ENCODE peak calls at places on chromosomes 2 and 18, in five cellular contexts. G is neural crest cell, Y is NCI-H748 treated with DMSO at 0.1 percent for 48 hours, F is GM19239, M is frontal cortex. S is an unnamed sample.

GRCh38 chr18:77086034-77086433 is 46.5 kb downstream of the MBP start:
- DNase-seq in G (no peak), Y (no peak), F (no peak), M (peak; percentile 45), S (no peak)

GRCh38 chr2:164495491-164496223 is 125.6 kb downstream of the GRB14 start:
- DNase-seq in G (peak; percentile 25), Y (peak; percentile 39), F (no peak), M (peak; percentile 5), S (no peak)

GRCh38 chr2:217062774-217063173 is 202.9 kb upstream of the TNP1 start:
- DNase-seq in G (no peak), Y (no peak), F (no peak), M (no peak), S (no peak)

GRCh38 chr2:202038471-202039277 is 5.0 kb downstream of the FZD7 start:
- DNase-seq in G (no peak), Y (no peak), F (no peak), M (no peak), S (no peak)

GRCh38 chr2:30778611-30779010 is 28.6 kb downstream of the CAPN13 start:
- DNase-seq in G (no peak), Y (no peak), F (no peak), M (no peak), S (no peak)

GRCh38 chr18:3861495-3861894 is 411.5 kb downstream of the TGIF1 start:
- DNase-seq in G (no peak), Y (no peak), F (no peak), M (no peak), S (no peak)

GRCh38 chr2:60306231-60306861 is 247.1 kb downstream of the BCL11A start:
- DNase-seq in G (no peak), Y (no peak), F (no peak), M (no peak), S (no peak)

GRCh38 chr2:205660521-205661124 is 21.7 kb upstream of the NRP2 start:
- DNase-seq in G (no peak), Y (no peak), F (no peak), M (no peak), S (no peak)

GRCh38 chr2:9675369-9676351 is 44.9 kb upstream of the YWHAQ start:
- DNase-seq in G (peak; percentile 32), Y (no peak), F (no peak), M (no peak), S (no peak)

GRCh38 chr2:127659408-127660290 is 13.7 kb downstream of the GPR17 start:
- DNase-seq in G (no peak), Y (no peak), F (no peak), M (no peak), S (no peak)

GRCh38 chr18:32771169-32771751 is 1.6 kb downstream of the KLHL14 start:
- DNase-seq in G (peak; percentile 30), Y (peak; percentile 64), F (no peak), M (no peak), S (no peak)

GRCh38 chr2:235605306-235605998 is 111.6 kb downstream of the AGAP1 start:
- DNase-seq in G (peak; percentile 58), Y (peak; percentile 93), F (no peak), M (peak; percentile 55), S (no peak)

GRCh38 chr2:167335627-167336026 is 447.3 kb downstream of the XIRP2 start:
- DNase-seq in G (no peak), Y (no peak), F (no peak), M (no peak), S (no peak)

GRCh38 chr2:206079699-206080465 is 6.1 kb downstream of the INO80D start:
- DNase-seq in G (no peak), Y (no peak), F (no peak), M (no peak), S (no peak)

GRCh38 chr2:192254444-192254843 is 59.7 kb upstream of the TMEFF2 start:
- DNase-seq in G (no peak), Y (no peak), F (no peak), M (no peak), S (no peak)

GRCh38 chr2:142603761-142604160 is 273.7 kb upstream of the KYNU start:
- DNase-seq in G (no peak), Y (no peak), F (no peak), M (no peak), S (no peak)

GRCh38 chr2:196427996-196428634 is 211.4 kb upstream of the CCDC150 start:
- DNase-seq in G (no peak), Y (no peak), F (no peak), M (no peak), S (no peak)

GRCh38 chr2:182240862-182241371 is 185.9 kb downstream of the PDE1A start:
- DNase-seq in G (peak; percentile 7), Y (peak; percentile 70), F (peak; percentile 36), M (no peak), S (peak; percentile 49)

GRCh38 chr2:154189963-154190362 is 318.2 kb downstream of the GALNT13 start:
- DNase-seq in G (no peak), Y (peak; percentile 59), F (no peak), M (no peak), S (no peak)

GRCh38 chr2:226758886-226759660 is 40.5 kb downstream of the IRS1 start:
- DNase-seq in G (no peak), Y (no peak), F (no peak), M (no peak), S (no peak)

GRCh38 chr2:13522917-13523821 is 806.4 kb downstream of the TRIB2 start:
- DNase-seq in G (no peak), Y (no peak), F (peak; percentile 13), M (no peak), S (peak; percentile 78)

GRCh38 chr2:204545861-204546773 is 842 bp downstream of the PARD3B start:
- DNase-seq in G (no peak), Y (peak; percentile 64), F (no peak), M (peak; percentile 17), S (no peak)

GRCh38 chr18:24613887-24614286 is 153.4 kb downstream of the HRH4 start:
- DNase-seq in G (no peak), Y (no peak), F (no peak), M (no peak), S (no peak)

GRCh38 chr2:99602475-99602874 is 112.7 kb upstream of the REV1 start:
- DNase-seq in G (no peak), Y (no peak), F (no peak), M (no peak), S (no peak)

GRCh38 chr2:205721057-205721767 is 38.9 kb downstream of the NRP2 start:
- DNase-seq in G (peak; percentile 42), Y (no peak), F (no peak), M (no peak), S (no peak)

GRCh38 chr2:11785611-11785940 is 39.1 kb downstream of the LPIN1 start:
- DNase-seq in G (no peak), Y (no peak), F (no peak), M (no peak), S (no peak)

GRCh38 chr2:41853427-41854191 is 194.2 kb upstream of the PKDCC start:
- DNase-seq in G (peak; percentile 73), Y (peak; percentile 21), F (no peak), M (peak; percentile 24), S (no peak)

GRCh38 chr2:85888020-85888744 is 608 bp downstream of the ST3GAL5 start:
- DNase-seq in G (no peak), Y (no peak), F (no peak), M (peak; percentile 18), S (no peak)

GRCh38 chr2:45993476-45993991 is 303.7 kb upstream of the EPAS1 start:
- DNase-seq in G (peak; percentile 61), Y (peak; percentile 5), F (no peak), M (peak; percentile 36), S (peak; percentile 56)

GRCh38 chr2:203891474-203891873 is 23.9 kb downstream of the CTLA4 start:
- DNase-seq in G (no peak), Y (no peak), F (no peak), M (no peak), S (no peak)